ENCODE peak calls at places on chromosomes 5 and 9, in four cellular contexts. I is neural progenitor cell, X is cardiac muscle cell, L is right cardiac atrium. N is an unnamed sample.

GRCh38 chr9:129235931-129236331 is 57.9 kb upstream of the IER5L start:
- DNase-seq in I (no peak), X (no peak), L (peak), N (no peak)

GRCh38 chr5:5078009-5078897 is 61.9 kb upstream of the ADAMTS16 start:
- DNase-seq in I (peak), X (no peak), L (no peak), N (no peak)

GRCh38 chr9:100052375-100052774 is 46.4 kb downstream of the ERP44 start:
- DNase-seq in X (no peak), L (no peak), I (no peak), N (no peak)

GRCh38 chr5:132431682-132432081 is 58.9 kb downstream of the IRF1 start:
- DNase-seq in I (no peak), L (no peak), X (no peak), N (no peak)

GRCh38 chr5:159403906-159404641 is 73.8 kb upstream of the IL12B start:
- DNase-seq in I (no peak), X (no peak), L (no peak), N (no peak)

GRCh38 chr9:135610290-135611141 is 28.8 kb downstream of the GLT6D1 start:
- DNase-seq in L (no peak), I (no peak), X (no peak), N (no peak)

GRCh38 chr5:131373265-131373664 is 109.4 kb downstream of the CDC42SE2 start:
- DNase-seq in X (no peak), I (no peak), L (no peak), N (no peak)

GRCh38 chr5:77630246-77631165 is 8.0 kb downstream of the OTP start:
- DNase-seq in X (peak), L (peak), I (peak), N (no peak)

GRCh38 chr9:80028501-80028900 is 456.7 kb downstream of the TLE4 start:
- DNase-seq in I (peak), L (no peak), X (no peak), N (no peak)

GRCh38 chr9:80557256-80557655 is 985.5 kb downstream of the TLE4 start:
- DNase-seq in I (no peak), L (no peak), X (no peak), N (no peak)

GRCh38 chr5:40842351-40842750 is 1.2 kb downstream of the CARD6 start:
- DNase-seq in L (no peak), X (no peak), I (no peak), N (no peak)

GRCh38 chr5:81172710-81173109 is 60.4 kb upstream of the CKMT2 start:
- DNase-seq in I (no peak), L (no peak), X (no peak), N (no peak)

DNA sequence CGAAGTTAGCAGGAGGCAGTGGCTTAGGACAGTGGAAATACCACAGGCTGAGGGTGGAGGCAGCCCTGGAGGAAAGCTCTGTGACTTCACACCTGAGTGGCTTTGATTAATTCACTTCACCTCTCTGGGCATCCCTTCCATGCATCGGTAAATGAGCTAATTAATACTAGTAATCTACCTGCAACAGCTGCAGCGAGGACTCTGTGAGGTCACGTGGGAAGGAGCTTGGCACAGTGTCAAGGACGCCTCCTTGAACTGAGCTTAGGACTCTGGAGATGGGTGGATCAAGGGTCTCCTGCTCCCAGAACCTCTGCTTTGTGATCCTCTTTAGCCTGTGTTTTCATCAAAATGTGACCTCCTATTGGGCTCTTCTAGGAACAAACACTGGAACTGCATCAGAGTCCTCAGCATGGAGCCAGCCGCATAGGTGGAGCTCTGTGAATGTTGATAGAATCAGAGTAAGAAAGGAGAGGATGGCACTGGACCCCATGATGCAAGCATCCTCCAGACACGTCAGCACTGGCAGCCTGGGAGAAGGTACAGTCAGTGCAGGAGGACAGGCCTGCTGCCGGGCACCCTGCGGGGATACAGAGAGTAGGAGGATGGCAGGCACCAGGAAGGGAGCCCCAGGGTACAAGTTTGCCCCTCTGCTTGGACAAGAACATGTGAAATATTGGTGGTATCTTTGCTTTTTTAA is 952 bp upstream of the ANGPTL2 start:
- DNase-seq in I (no peak), X (no peak), L (no peak), N (no peak)
- H3K27ac ChIP-seq in I (no peak), X (peak), L (peak), N (no peak)

GRCh38 chr5:127849436-127849835 is 146.2 kb downstream of the CCDC192 start:
- DNase-seq in X (no peak), I (no peak), L (no peak), N (no peak)

GRCh38 chr5:127848098-127848497 is 144.9 kb downstream of the CCDC192 start:
- DNase-seq in I (no peak), X (no peak), L (no peak), N (no peak)

GRCh38 chr5:127844631-127845030 is 141.4 kb downstream of the CCDC192 start:
- DNase-seq in I (peak), X (no peak), L (peak), N (no peak)

GRCh38 chr5:127849891-127850290 is 146.7 kb downstream of the CCDC192 start:
- DNase-seq in X (no peak), I (peak), L (no peak), N (no peak)

GRCh38 chr5:127846884-127847283 is 143.7 kb downstream of the CCDC192 start:
- DNase-seq in L (no peak), X (no peak), I (no peak), N (no peak)
- H3K27ac ChIP-seq in L (no peak), X (no peak), I (no peak), N (no peak)

GRCh38 chr9:137268538-137269201 is 8.9 kb upstream of the TOR4A start:
- DNase-seq in L (peak), I (no peak), X (no peak), N (no peak)
- H3K27ac ChIP-seq in L (peak), I (no peak), X (no peak), N (no peak)

GRCh38 chr5:83559141-83559785 is 87.7 kb downstream of the VCAN start:
- DNase-seq in X (no peak), I (no peak), L (no peak), N (no peak)

GRCh38 chr5:83564069-83564749 is 92.7 kb downstream of the VCAN start:
- DNase-seq in L (no peak), I (peak), X (peak), N (no peak)

GRCh38 chr5:83562817-83563557 is 91.4 kb downstream of the VCAN start:
- DNase-seq in I (peak), X (no peak), L (peak), N (no peak)

GRCh38 chr5:83563631-83564030 is 92.1 kb downstream of the VCAN start:
- DNase-seq in L (no peak), I (no peak), X (no peak), N (no peak)

GRCh38 chr5:83562207-83562606 is 90.7 kb downstream of the VCAN start:
- DNase-seq in I (no peak), L (no peak), X (no peak), N (no peak)
- H3K27ac ChIP-seq in I (peak), L (no peak), X (peak), N (no peak)

DNA sequence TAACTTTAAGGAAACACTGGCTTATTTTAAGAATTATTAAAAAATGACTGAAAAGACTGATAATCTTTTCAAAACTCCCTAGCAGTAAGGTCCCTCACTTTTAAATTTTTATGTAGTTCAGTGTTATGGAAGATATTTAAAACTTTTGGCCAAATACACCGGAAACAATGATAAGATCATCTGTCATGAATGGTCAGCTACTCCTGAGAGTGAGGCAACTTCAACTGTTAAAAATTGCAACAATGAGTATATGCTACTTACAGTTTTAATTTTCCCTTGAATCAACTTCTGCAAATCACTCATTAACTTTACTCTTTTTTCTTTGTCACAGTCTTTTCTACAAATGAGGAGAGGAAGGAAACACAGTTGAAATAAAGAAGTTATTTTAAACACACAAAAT is 10.8 kb downstream of the PUM3 start:
- DNase-seq in L (no peak), X (no peak), I (no peak), N (no peak)
- H3K27ac ChIP-seq in L (no peak), X (no peak), I (no peak), N (no peak)

DNA sequence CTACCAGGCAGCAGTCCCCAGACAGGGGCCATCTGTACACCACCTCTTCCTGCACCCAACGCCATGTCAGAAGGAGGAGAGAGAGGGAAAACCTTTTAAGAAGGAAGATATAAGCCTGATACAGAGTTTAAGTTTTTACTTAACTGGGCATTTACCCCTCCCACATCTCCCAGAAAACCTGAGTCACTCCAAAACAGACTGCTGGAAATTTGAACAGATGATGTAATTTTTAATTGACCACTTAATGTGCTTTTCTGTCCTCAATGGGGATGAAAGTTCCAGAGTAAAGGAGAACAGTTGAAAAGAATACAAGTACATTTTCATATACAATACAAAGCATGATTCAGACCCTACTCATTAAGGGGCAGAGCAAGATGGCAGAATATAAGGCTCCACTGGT is 63.9 kb downstream of the TTC39B start:
- DNase-seq in L (no peak), X (no peak), I (no peak), N (no peak)
- H3K27ac ChIP-seq in L (no peak), X (no peak), I (no peak), N (no peak)

N was measured in epithelial cell of prostate.